ENCODE peak calls at places on chromosome 21, in ten cellular contexts. J, A, N, V, Z, D, H, X, M and L are unnamed samples.

GRCh38 chr21:14526816-14527689 is 19.1 kb downstream of the SAMSN1 start:
- DNase-seq in J (no peak), A (no peak), N (no peak), V (no peak), Z (no peak), D (no peak), H (no peak), X (no peak), M (no peak), L (no peak)

GRCh38 chr21:29613877-29614276 is 315.2 kb downstream of the BACH1 start:
- DNase-seq in J (no peak), A (no peak), N (no peak), V (no peak), Z (no peak), D (no peak), H (no peak), X (no peak), M (no peak), L (no peak)

GRCh38 chr21:27329255-27329851 is 362.5 kb upstream of the ADAMTS5 start:
- DNase-seq in J (no peak), A (no peak), N (no peak), V (peak; percentile 46), Z (no peak), D (no peak), H (no peak), X (no peak), M (no peak), L (no peak)

GRCh38 chr21:21045538-21045937 is 47.3 kb downstream of the NCAM2 start:
- DNase-seq in J (no peak), A (no peak), N (no peak), V (no peak), Z (no peak), D (no peak), H (peak; percentile 14), X (no peak), M (no peak), L (no peak)

GRCh38 chr21:14875704-14876364 is 189.0 kb downstream of the NRIP1 start:
- DNase-seq in J (no peak), A (no peak), N (no peak), V (peak; percentile 50), Z (no peak), D (no peak), H (no peak), X (no peak), M (no peak), L (no peak)

GRCh38 chr21:27649323-27649722 is 682.4 kb upstream of the ADAMTS5 start:
- DNase-seq in J (no peak), A (no peak), N (no peak), V (no peak), Z (no peak), D (no peak), H (peak; percentile 83), X (no peak), M (no peak), L (no peak)

GRCh38 chr21:41207401-41208388 is 39.7 kb downstream of the BACE2 start:
- DNase-seq in J (peak; percentile 46), A (peak; percentile 34), N (no peak), V (peak; percentile 79), Z (peak; percentile 40), D (no peak), H (peak; percentile 82), X (peak; percentile 69), M (no peak), L (peak; percentile 83)

GRCh38 chr21:32463889-32464300 is 51.4 kb downstream of the EVA1C start:
- DNase-seq in J (no peak), A (no peak), N (no peak), V (no peak), Z (no peak), D (no peak), H (peak; percentile 98), X (no peak), M (no peak), L (no peak)

GRCh38 chr21:20739421-20739820 is 258.8 kb upstream of the NCAM2 start:
- DNase-seq in J (no peak), A (no peak), N (no peak), V (no peak), Z (no peak), D (no peak), H (no peak), X (no peak), M (no peak), L (no peak)

GRCh38 chr21:44442266-44443125 is 12.8 kb upstream of the LRRC3 start:
- DNase-seq in J (peak; percentile 7), A (no peak), N (no peak), V (no peak), Z (no peak), D (no peak), H (no peak), X (no peak), M (peak; percentile 44), L (no peak)

GRCh38 chr21:44443891-44444285 is 11.4 kb upstream of the LRRC3 start:
- DNase-seq in J (no peak), A (no peak), N (no peak), V (no peak), Z (no peak), D (no peak), H (no peak), X (no peak), M (peak; percentile 69), L (no peak)

GRCh38 chr21:44443291-44443890 is 11.9 kb upstream of the LRRC3 start:
- DNase-seq in J (no peak), A (no peak), N (no peak), V (no peak), Z (no peak), D (no peak), H (no peak), X (no peak), M (peak; percentile 42), L (no peak)

GRCh38 chr21:44445413-44445812 is 9.9 kb upstream of the LRRC3 start:
- DNase-seq in J (peak; percentile 2), A (no peak), N (no peak), V (no peak), Z (no peak), D (no peak), H (no peak), X (no peak), M (peak; percentile 55), L (no peak)

GRCh38 chr21:44444286-44444931 is 10.9 kb upstream of the LRRC3 start:
- DNase-seq in J (peak; percentile 9), A (no peak), N (peak; percentile 10), V (no peak), Z (no peak), D (no peak), H (no peak), X (no peak), M (peak; percentile 75), L (no peak)
- H3K4me1 ChIP-seq in J (no peaks in the 10 kb centered on the region), A (no peaks in the 10 kb centered on the region), N (no peaks in the 10 kb centered on the region), V (no peaks in the 10 kb centered on the region), Z (no peaks in the 10 kb centered on the region), D (no peaks in the 10 kb centered on the region), H (no peaks in the 10 kb centered on the region), X (no peaks in the 10 kb centered on the region), M (no peaks in the 10 kb centered on the region), L (no peaks in the 10 kb centered on the region)

GRCh38 chr21:39316729-39317128 is 3.3 kb upstream of the BRWD1 start:
- DNase-seq in J (no peak), A (no peak), N (no peak), V (no peak), Z (no peak), D (no peak), H (no peak), X (no peak), M (no peak), L (no peak)

GRCh38 chr21:39314155-39315027 is 959 bp upstream of the BRWD1 start:
- DNase-seq in J (peak; percentile 40), A (peak; percentile 43), N (peak; percentile 73), V (peak; percentile 61), Z (peak; percentile 63), D (no peak), H (peak; percentile 73), X (peak; percentile 44), M (no peak), L (peak; percentile 68)

GRCh38 chr21:39317134-39318090 is 4.0 kb upstream of the BRWD1 start:
- DNase-seq in J (no peak), A (no peak), N (peak; percentile 49), V (no peak), Z (no peak), D (no peak), H (no peak), X (no peak), M (no peak), L (no peak)

GRCh38 chr21:39316062-39316461 is 2.6 kb upstream of the BRWD1 start:
- DNase-seq in J (no peak), A (no peak), N (no peak), V (no peak), Z (no peak), D (no peak), H (no peak), X (no peak), M (no peak), L (no peak)

DNA sequence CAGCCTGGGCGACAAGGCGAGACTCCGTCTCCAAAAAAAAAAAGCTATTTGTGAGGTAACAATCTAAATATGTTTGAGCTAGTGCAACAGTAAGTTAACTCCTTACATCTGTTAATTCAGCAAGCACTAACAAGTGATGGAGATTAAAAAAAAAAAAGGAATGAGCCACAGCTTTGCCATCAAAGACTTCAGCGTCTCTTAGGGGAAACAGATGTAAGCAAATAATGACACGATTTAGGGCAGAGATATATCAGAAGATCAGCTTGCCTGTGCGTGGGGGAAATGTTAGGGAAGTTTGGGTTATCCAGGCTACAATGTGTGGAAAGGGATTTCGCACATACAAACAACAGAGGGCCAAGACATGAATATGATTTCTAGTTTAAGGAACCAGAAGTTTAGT is 2.2 kb upstream of the BRWD1 start:
- DNase-seq in J (no peak), A (no peak), N (peak; percentile 19), V (no peak), Z (no peak), D (no peak), H (no peak), X (no peak), M (no peak), L (no peak)
- H3K4me1 ChIP-seq in J (peaks cover 31% of the 10 kb centered on the region), A (no peaks in the 10 kb centered on the region), N (peaks cover 68% of the 10 kb centered on the region), V (peaks cover 16% of the 10 kb centered on the region), Z (peaks cover 3% of the 10 kb centered on the region), D (peaks cover 36% of the 10 kb centered on the region), H (peaks cover 13% of the 10 kb centered on the region), X (peaks cover 25% of the 10 kb centered on the region), M (peaks cover 22% of the 10 kb centered on the region), L (no peaks in the 10 kb centered on the region)

GRCh38 chr21:42404534-42404933 is 832 bp downstream of the UBASH3A start:
- DNase-seq in J (no peak), A (no peak), N (no peak), V (no peak), Z (no peak), D (no peak), H (no peak), X (no peak), M (no peak), L (no peak)
- H3K4me1 ChIP-seq in J (no peaks in the 10 kb centered on the region), A (no peaks in the 10 kb centered on the region), N (peaks cover 9% of the 10 kb centered on the region), V (no peaks in the 10 kb centered on the region), Z (no peaks in the 10 kb centered on the region), D (no peaks in the 10 kb centered on the region), H (no peaks in the 10 kb centered on the region), X (no peaks in the 10 kb centered on the region), M (no peaks in the 10 kb centered on the region), L (no peaks in the 10 kb centered on the region)

DNA sequence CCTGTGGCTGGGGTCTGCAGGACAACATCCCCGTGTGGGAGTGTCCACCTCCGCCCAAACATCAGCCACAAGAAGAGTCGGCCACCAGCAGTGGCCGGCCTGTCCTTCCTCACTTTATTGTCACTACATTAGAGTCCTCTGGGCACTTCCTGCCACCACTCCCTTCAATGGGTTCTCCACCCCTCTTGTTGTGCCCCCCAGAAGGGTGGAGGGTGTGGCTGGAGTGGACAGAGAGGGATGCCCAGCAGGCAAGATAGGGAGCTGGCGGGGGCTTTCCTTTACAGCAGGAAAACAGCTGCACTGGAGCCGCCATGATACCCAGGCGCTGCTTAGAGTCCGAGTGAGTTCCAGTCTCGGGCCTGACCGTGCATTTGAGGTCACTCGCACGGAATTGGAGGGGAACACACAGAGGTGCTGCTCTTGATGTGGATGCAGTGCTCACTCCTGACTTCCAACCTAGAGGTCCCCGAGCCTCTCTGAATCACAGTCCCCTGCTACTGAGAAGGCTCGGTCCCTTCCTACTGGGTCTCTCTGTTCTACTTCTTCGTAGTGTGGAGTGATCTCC is 40.7 kb downstream of the VPS26C start:
- DNase-seq in J (no peak), A (no peak), N (no peak), V (peak; percentile 38), Z (no peak), D (no peak), H (no peak), X (no peak), M (no peak), L (no peak)
- H3K4me1 ChIP-seq in J (no peaks in the 10 kb centered on the region), A (no peaks in the 10 kb centered on the region), N (peaks cover 2% of the 10 kb centered on the region), V (no peaks in the 10 kb centered on the region), Z (no peaks in the 10 kb centered on the region), D (no peaks in the 10 kb centered on the region), H (no peaks in the 10 kb centered on the region), X (no peaks in the 10 kb centered on the region), M (peaks cover 14% of the 10 kb centered on the region), L (no peaks in the 10 kb centered on the region)